ENCODE peak calls at places on chromosomes 13 and 19, in four cellular contexts. One of them, this sample, is unnamed.
A peak's percentile ranks its signal among the peaks of the same experiment; 100 is the strongest.

GRCh38 chr19:29191005-29191404 is 21.9 kb downstream of the UQCRFS1 start:
- DNase-seq in H1: no peak
- DNase-seq in K562: no peak
- DNase-seq in HepG2: no peak
- DNase-seq in this sample: no peak

GRCh38 chr19:18274776-18275356 is 614 bp upstream of the IQCN start:
- DNase-seq in H1: no peak
- DNase-seq in HepG2: peak; percentile 82
- DNase-seq in K562: peak; percentile 53
- DNase-seq in this sample: peak; percentile 72

GRCh38 chr13:59301166-59301551 is 862.6 kb downstream of the DIAPH3 start:
- DNase-seq in K562: no peak
- DNase-seq in HepG2: no peak
- DNase-seq in H1: no peak
- DNase-seq in this sample: no peak

GRCh38 chr13:109105899-109106298 is 476.5 kb downstream of the MYO16 start:
- DNase-seq in HepG2: no peak
- DNase-seq in K562: no peak
- DNase-seq in H1: no peak
- DNase-seq in this sample: no peak

GRCh38 chr13:111946214-111946613 is 120.7 kb upstream of the SOX1 start:
- DNase-seq in H1: peak; percentile 22
- DNase-seq in HepG2: no peak
- DNase-seq in K562: no peak
- DNase-seq in this sample: no peak

GRCh38 chr13:81058916-81059290 is 718.0 kb upstream of the SPRY2 start:
- DNase-seq in K562: no peak
- DNase-seq in HepG2: no peak
- DNase-seq in H1: no peak
- DNase-seq in this sample: no peak

GRCh38 chr19:27671876-27672275 is 1541.1 kb downstream of the UQCRFS1 start:
- DNase-seq in HepG2: no peak
- DNase-seq in H1: no peak
- DNase-seq in K562: no peak
- DNase-seq in this sample: no peak

GRCh38 chr13:39510296-39510695 is 92.7 kb downstream of the LHFPL6 start:
- DNase-seq in H1: no peak
- DNase-seq in HepG2: no peak
- DNase-seq in K562: no peak
- DNase-seq in this sample: no peak

GRCh38 chr19:3278749-3279148 is 54.3 kb downstream of the CELF5 start:
- DNase-seq in HepG2: no peak
- DNase-seq in H1: no peak
- DNase-seq in K562: no peak
- DNase-seq in this sample: no peak

GRCh38 chr13:26062853-26063444 is 11.1 kb upstream of the SHISA2 start:
- DNase-seq in HepG2: peak; percentile 59
- DNase-seq in H1: no peak
- DNase-seq in K562: no peak
- DNase-seq in this sample: peak; percentile 43

GRCh38 chr19:49462492-49462891 is 9.5 kb downstream of the ALDH16A1 start:
- DNase-seq in H1: no peak
- DNase-seq in K562: no peak
- DNase-seq in HepG2: no peak
- DNase-seq in this sample: no peak

GRCh38 chr13:111429064-111429558 is 108.7 kb downstream of the TEX29 start:
- DNase-seq in K562: peak; percentile 43
- DNase-seq in H1: peak; percentile 88
- DNase-seq in HepG2: peak; percentile 49
- DNase-seq in this sample: peak; percentile 48

GRCh38 chr13:80740076-80740475 is 399.1 kb upstream of the SPRY2 start:
- DNase-seq in K562: no peak
- DNase-seq in H1: no peak
- DNase-seq in HepG2: no peak
- DNase-seq in this sample: no peak

GRCh38 chr13:43918636-43919035 is 38.9 kb downstream of the LACC1 start:
- DNase-seq in H1: no peak
- DNase-seq in HepG2: no peak
- DNase-seq in K562: no peak
- DNase-seq in this sample: no peak

GRCh38 chr19:28137772-28138171 is 1075.2 kb downstream of the UQCRFS1 start:
- DNase-seq in HepG2: no peak
- DNase-seq in K562: no peak
- DNase-seq in H1: no peak
- DNase-seq in this sample: no peak

GRCh38 chr19:33832633-33833032 is 36.0 kb downstream of the KCTD15 start:
- DNase-seq in K562: no peak
- DNase-seq in H1: no peak
- DNase-seq in HepG2: no peak
- DNase-seq in this sample: no peak

GRCh38 chr13:110237895-110238294 is 69.1 kb downstream of the COL4A1 start:
- DNase-seq in K562: no peak
- DNase-seq in HepG2: no peak
- DNase-seq in H1: no peak
- DNase-seq in this sample: no peak

GRCh38 chr13:30043631-30043925 is 193.2 kb upstream of the UBL3 start:
- DNase-seq in HepG2: no peak
- DNase-seq in H1: no peak
- DNase-seq in K562: no peak
- DNase-seq in this sample: no peak

GRCh38 chr13:74093691-74094090 is 40.5 kb downstream of the KLF12 start:
- DNase-seq in HepG2: no peak
- DNase-seq in K562: no peak
- DNase-seq in H1: no peak
- DNase-seq in this sample: no peak

GRCh38 chr13:74097116-74097515 is 37.1 kb downstream of the KLF12 start:
- DNase-seq in HepG2: no peak
- DNase-seq in H1: no peak
- DNase-seq in K562: no peak
- DNase-seq in this sample: no peak

GRCh38 chr13:74090869-74091605 is 43.2 kb downstream of the KLF12 start:
- DNase-seq in K562: no peak
- DNase-seq in H1: no peak
- DNase-seq in HepG2: no peak
- DNase-seq in this sample: no peak

GRCh38 chr13:74090397-74090796 is 43.8 kb downstream of the KLF12 start:
- DNase-seq in H1: no peak
- DNase-seq in K562: no peak
- DNase-seq in HepG2: no peak
- DNase-seq in this sample: no peak

DNA sequence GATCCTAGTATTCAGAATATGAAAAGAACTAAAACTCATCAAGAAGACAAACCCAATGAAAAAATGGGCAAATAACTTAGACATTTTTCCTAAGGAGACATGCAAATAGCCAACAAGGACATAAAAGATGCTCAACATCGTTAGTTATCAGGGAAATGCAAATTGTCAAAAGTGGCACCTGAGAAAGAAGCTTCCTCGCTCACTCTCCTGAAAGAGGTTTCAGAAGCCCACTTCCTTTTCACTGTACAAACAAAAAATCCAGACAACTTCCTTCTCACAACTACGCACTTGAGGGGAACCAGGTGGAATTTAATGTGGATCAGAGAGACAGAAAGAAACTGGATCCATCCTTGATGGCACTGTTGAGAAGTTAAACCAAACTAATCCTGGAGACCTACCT is 41.5 kb downstream of the KLF12 start:
- DNase-seq in K562: no peak
- DNase-seq in H1: no peak
- DNase-seq in HepG2: no peak
- DNase-seq in this sample: no peak
- TF ChIP-seq MAFK in K562: no peak
- TF ChIP-seq MAFK in H1: no peak
- TF ChIP-seq MAFK in HepG2: no peak
- TF ChIP-seq MAFK in this sample: no peak

GRCh38 chr19:11597202-11598102 is at the start of gene ZNF627:
- DNase-seq in H1: peak; percentile 98
- DNase-seq in K562: peak; percentile 97
- DNase-seq in HepG2: peak; percentile 96
- DNase-seq in this sample: peak; percentile 94
- TF ChIP-seq EP300 in H1: peak; percentile 23
- TF ChIP-seq EP300 in K562: no peak
- TF ChIP-seq EP300 in HepG2: no peak
- TF ChIP-seq EP300 in this sample: no peak

DNA sequence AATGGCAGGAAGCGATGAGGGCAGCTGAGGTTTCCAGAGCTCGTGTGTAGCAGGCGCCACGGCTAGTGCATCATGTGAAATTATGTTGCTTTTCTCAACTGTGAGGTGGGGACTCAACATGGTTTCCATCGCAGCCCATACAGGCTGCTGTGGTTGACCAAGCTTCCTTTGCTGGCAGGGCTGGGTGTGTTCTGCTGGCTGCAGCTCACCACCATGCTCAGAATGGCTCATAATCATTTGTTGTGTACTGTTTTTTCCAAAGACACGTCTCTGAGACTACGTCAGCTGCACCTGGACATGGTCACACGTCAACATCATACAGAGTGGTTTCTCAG is 16.1 kb upstream of the RASA3 start:
- DNase-seq in HepG2: no peak
- DNase-seq in H1: no peak
- DNase-seq in K562: no peak
- DNase-seq in this sample: no peak
- TF ChIP-seq MAFK in HepG2: no peak
- TF ChIP-seq MAFK in H1: no peak
- TF ChIP-seq MAFK in K562: no peak
- TF ChIP-seq MAFK in this sample: no peak

GRCh38 chr19:19670070-19670551 is 1.5 kb downstream of the ZNF101 start:
- DNase-seq in HepG2: no peak
- DNase-seq in H1: peak; percentile 65
- DNase-seq in K562: no peak
- DNase-seq in this sample: no peak

GRCh38 chr19:19663292-19664120 is at the start of gene ATP13A1:
- DNase-seq in H1: peak; percentile 92
- DNase-seq in K562: peak; percentile 94
- DNase-seq in HepG2: peak; percentile 95
- DNase-seq in this sample: peak; percentile 55

GRCh38 chr19:19672816-19673215 is 4.2 kb downstream of the ZNF101 start:
- DNase-seq in K562: no peak
- DNase-seq in HepG2: no peak
- DNase-seq in H1: no peak
- DNase-seq in this sample: no peak

GRCh38 chr19:19662866-19663291 is 597 bp downstream of the ATP13A1 start:
- DNase-seq in HepG2: peak; percentile 22
- DNase-seq in H1: no peak
- DNase-seq in K562: no peak
- DNase-seq in this sample: no peak

DNA sequence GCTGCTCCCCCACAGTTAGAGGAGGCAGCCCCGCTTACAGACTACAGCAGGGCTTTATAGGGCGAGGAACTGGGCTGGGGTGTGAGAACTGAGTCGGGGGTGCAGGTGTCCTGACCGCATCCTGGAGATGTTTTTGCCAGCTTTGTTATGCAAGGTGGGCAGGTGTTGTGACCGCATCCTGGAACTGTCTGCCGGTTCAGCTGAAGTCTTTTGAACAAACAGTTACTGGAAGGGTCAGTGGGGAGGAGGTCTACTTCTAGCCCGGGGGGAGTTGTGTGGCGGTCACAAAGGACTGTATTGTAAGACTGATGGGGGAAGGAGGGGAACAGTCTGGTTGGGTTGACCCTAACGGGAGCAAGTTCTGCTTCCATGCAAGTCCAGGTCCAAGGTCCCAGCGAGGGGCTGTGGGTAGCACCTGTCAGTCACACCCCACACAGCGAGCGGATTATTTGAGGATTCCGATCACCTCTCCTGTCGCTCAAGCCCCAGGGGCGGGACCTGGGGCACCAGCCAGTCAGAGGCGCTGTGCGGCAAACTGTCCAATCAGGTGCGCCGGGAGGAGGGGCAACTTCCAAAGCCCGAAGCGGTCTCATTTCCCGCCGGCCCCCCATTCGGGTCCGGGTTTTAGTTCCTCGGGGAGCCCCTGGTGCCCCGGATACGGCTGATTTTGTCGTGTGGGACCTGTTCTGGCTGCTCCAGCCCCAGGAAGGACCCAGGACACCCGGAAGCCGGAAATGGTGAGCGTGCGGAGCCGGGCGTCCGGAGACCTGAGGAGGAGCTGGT is at the start of gene ZNF101:
- DNase-seq in K562: peak; percentile 96
- DNase-seq in H1: peak; percentile 96
- DNase-seq in HepG2: peak; percentile 99
- DNase-seq in this sample: peak; percentile 89
- TF ChIP-seq EP300 in K562: no peak
- TF ChIP-seq EP300 in H1: no peak
- TF ChIP-seq EP300 in HepG2: peak; percentile 95
- TF ChIP-seq EP300 in this sample: no peak

DNA sequence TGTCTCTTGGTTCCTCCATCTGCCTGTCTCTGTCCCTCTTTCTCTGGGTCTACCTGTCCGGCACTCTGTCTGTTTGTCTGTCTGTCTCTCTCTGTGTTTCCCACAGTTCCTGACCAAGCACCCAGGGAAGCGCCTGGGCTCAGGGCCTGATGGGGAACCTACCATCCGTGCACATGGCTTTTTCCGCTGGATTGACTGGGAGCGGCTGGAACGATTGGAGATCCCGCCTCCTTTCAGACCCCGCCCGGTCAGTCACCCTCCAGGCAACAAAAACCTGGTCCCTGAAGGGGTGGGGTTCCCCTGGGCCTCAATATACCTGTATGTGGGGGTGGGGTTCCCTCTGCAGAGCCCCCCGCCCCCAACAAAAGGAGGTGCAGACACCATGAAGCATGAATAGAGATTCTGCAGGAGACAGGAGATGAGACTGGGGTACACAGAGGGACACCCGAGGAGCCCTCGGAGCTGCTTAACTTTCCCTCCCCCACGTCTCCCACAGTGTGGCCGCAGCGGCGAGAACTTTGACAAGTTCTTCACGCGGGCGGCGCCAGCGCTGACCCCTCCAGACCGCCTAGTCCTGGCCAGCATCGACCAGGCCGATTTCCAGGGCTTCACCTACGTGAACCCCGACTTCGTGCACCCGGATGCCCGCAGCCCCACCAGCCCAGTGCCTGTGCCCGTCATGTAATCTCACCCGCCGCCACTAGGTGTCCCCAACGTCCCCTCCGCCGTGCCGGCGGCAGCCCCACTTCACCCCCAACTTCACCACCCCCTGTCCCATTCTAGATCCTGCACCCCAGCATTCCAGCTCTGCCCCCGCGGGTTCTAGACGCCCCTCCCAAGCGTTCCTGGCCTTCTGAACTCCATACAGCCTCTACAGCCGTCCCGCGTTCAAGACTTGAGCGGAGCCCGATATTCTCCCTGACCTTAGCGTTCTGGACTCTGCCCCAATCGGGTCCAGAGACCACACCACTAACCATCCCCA is 2.6 kb upstream of the CACNG7 start:
- DNase-seq in HepG2: no peak
- DNase-seq in H1: peak; percentile 97
- DNase-seq in K562: peak; percentile 81
- DNase-seq in this sample: no peak
- TF ChIP-seq MAFK in HepG2: no peak
- TF ChIP-seq MAFK in H1: no peak
- TF ChIP-seq MAFK in K562: no peak
- TF ChIP-seq MAFK in this sample: no peak